ENCODE peak calls at places on chromosomes 2 and 18, in five cellular contexts. H is left ventricle myocardium inferior, S is tibial nerve, L is colonic mucosa, X is uterus. U is an unnamed sample.

GRCh38 chr2:3624059-3624794 is 29.3 kb downstream of the COLEC11 start:
- DNase-seq in H (no peak), S (no peak), L (no peak), X (no peak), U (no peak)

GRCh38 chr2:33598472-33599174 is 476 bp downstream of the FAM98A start:
- DNase-seq in H (no peak), S (peak), L (peak), X (peak), U (peak)

GRCh38 chr2:232632904-232633412 is 446 bp upstream of the EFHD1 start:
- DNase-seq in H (peak), S (peak), L (no peak), X (peak), U (no peak)

GRCh38 chr18:45167109-45167551 is 448.1 kb upstream of the SLC14A2 start:
- DNase-seq in H (no peak), S (no peak), L (no peak), X (no peak), U (no peak)

GRCh38 chr18:50458796-50459195 is 84.0 kb downstream of the SKA1 start:
- DNase-seq in H (no peak), S (no peak), L (no peak), X (no peak), U (no peak)

GRCh38 chr2:155368934-155369333 is 670.4 kb downstream of the KCNJ3 start:
- DNase-seq in H (no peak), S (no peak), L (no peak), X (no peak), U (no peak)

GRCh38 chr2:193556766-193557470 is 1362.2 kb upstream of the TMEFF2 start:
- DNase-seq in H (no peak), S (no peak), L (no peak), X (no peak), U (no peak)

GRCh38 chr2:161139098-161139987 is 20.9 kb upstream of the TANK start:
- DNase-seq in H (no peak), S (no peak), L (no peak), X (no peak), U (no peak)

GRCh38 chr2:231934441-231935206 is 8.4 kb upstream of the NPPC start:
- DNase-seq in H (no peak), S (no peak), L (no peak), X (no peak), U (no peak)

GRCh38 chr2:65128297-65129190 is 1.4 kb downstream of the RAB1A start:
- DNase-seq in H (no peak), S (peak), L (peak), X (peak), U (no peak)

GRCh38 chr2:29011650-29012060 is 30.6 kb downstream of the TOGARAM2 start:
- DNase-seq in H (peak), S (peak), L (no peak), X (no peak), U (no peak)

GRCh38 chr2:95009009-95009760 is 16.3 kb upstream of the MAL start:
- DNase-seq in H (no peak), S (no peak), L (no peak), X (no peak), U (no peak)

GRCh38 chr2:174866421-174866820 is 102.1 kb upstream of the CHRNA1 start:
- DNase-seq in H (no peak), S (no peak), L (no peak), X (no peak), U (no peak)

GRCh38 chr2:138275881-138276280 is 225.7 kb upstream of the SPOPL start:
- DNase-seq in H (no peak), S (no peak), L (no peak), X (no peak), U (no peak)

GRCh38 chr2:40244251-40245010 is 207.5 kb downstream of the SLC8A1 start:
- DNase-seq in H (peak), S (peak), L (peak), X (peak), U (peak)
- H3K27ac ChIP-seq in H (peak), S (no peak), L (no peak), X (peak), U (peak)

DNA sequence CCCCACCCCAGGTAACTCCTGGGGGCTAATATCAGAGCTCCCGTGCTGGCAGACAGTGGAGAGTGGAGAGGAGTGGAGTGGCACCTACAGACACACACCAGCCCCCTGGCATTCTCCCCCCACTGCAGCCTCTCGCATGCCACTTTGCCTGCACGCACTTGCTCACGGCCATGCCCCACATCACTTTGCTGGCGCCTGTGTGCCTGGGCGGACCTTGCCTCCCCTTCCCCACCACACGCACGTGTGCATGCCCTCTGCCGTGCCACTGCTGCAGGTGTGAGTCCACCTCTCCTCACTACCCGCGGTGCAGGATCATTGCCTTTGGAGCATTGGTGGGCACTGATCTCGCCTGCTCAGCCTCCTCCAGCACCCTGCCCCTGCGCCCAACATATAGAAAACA is 72.6 kb upstream of the DOK6 start:
- DNase-seq in H (no peak), S (no peak), L (no peak), X (no peak), U (no peak)
- H3K4me3 ChIP-seq in H (no peak), S (no peak), L (no peak), X (no peak), U (no peak)

DNA sequence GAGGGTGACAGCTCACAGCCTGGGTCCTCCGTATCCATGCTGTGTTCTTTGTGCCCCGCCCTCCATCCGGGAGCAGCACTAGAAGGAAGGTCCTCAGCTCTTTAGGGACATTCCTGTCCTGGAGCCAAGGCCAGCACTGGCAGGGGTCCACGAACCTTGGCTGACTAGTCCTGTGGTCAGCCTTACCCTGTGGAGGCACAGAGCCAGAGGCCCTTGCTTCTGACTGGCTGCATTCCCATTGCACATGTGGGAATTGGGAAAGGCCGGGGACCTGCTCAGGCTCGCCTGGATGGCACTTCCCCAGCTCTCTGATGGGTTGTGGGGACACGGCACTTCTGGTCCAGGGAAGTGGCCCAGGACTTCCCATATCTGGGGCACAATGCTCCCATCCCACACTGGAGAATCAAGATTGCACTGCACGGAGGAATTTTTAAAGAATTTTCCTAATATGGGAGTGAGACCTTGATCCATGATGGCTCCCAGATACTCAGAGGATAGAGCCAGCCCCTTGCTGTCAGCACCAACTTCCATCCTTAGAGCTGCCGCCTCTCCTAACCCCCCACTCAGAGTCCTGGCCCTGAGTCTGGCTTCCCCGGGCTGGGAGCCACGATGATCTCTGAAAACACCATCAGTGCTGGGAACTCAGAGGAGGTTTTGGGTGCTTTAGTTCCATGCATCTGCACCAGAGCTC is 24.7 kb upstream of the RHOB start:
- DNase-seq in H (peak), S (peak), L (peak), X (peak), U (peak)
- H3K27ac ChIP-seq in H (peak), S (no peak), L (peak), X (peak), U (peak)

DNA sequence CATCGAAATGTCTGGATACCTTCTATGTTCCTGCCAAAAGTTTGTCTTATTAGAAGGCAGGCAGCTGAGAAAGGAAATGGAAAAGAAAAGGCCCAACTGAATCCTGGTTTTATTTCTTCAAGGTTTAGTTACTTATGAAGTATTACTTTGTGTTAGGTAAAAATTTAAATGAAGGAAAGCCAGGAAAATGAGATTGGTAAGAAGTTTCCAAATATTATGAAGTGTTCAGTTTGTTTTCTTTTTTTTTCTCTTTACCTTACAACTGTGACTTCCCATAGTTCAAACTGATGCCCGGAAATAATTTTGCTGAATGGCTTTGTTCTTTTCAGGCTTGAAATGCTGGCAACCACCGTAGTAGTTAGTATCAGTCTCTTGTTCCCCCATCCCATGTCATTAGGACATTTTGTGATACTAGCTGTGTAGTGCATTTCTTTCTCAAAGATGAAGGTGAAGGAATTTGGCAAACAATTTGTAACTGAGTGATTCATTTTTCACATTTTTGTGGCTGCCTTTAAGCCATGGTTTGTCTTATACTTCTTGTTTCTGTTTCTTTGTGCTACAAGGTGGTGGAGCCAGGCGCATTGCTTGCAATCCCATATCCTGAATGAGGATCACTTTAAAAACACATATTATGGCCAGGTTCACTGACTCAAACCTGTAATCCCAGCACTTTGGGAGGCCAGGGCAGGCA is 40.5 kb downstream of the GPD2 start:
- DNase-seq in H (no peak), S (no peak), L (no peak), X (no peak), U (no peak)
- H3K4me3 ChIP-seq in H (no peak), S (no peak), L (no peak), X (no peak), U (no peak)

GRCh38 chr18:14971461-14972185 is 223.7 kb downstream of the ANKRD30B start:
- DNase-seq in H (no peak), S (no peak), L (no peak), X (no peak), U (no peak)
- H3K27ac ChIP-seq in H (no peak), S (no peak), L (no peak), X (no peak), U (no peak)

U was measured in thoracic aorta.